ENCODE peak calls at places on chromosomes 12 and 14, in five cellular contexts. S is PC-3; G is H1; X is tibial artery; R is CD4-positive, alpha-beta memory T cell. D is an unnamed sample.

GRCh38 chr12:76762556-76762955 is 1.4 kb upstream of the ZDHHC17 start:
- DNase-seq in G (no peak), S (no peak), R (no peak), X (no peak), D (no peak)

GRCh38 chr12:40226652-40227051 is 1.9 kb downstream of the LRRK2 start:
- DNase-seq in S (peak), G (no peak), R (no peak), X (peak), D (no peak)

GRCh38 chr12:49507139-49507538 is 31.7 kb upstream of the KCNH3 start:
- DNase-seq in G (no peak), R (no peak), X (no peak), S (peak), D (no peak)

GRCh38 chr14:21087294-21088091 is 11.0 kb downstream of the ZNF219 start:
- DNase-seq in S (peak), X (no peak), R (peak), G (no peak), D (peak)

GRCh38 chr12:49671051-49671765 is 36.0 kb downstream of the FMNL3 start:
- DNase-seq in R (peak), G (no peak), S (no peak), X (no peak), D (peak)

GRCh38 chr12:29145372-29146170 is 3.5 kb upstream of the FAR2 start:
- DNase-seq in X (no peak), R (no peak), S (no peak), G (no peak), D (no peak)

GRCh38 chr12:51536159-51536558 is 54.9 kb upstream of the SCN8A start:
- DNase-seq in S (peak), X (no peak), R (no peak), G (no peak), D (no peak)

GRCh38 chr12:28424965-28425364 is 234.7 kb downstream of the CCDC91 start:
- DNase-seq in S (no peak), X (no peak), G (no peak), R (no peak), D (no peak)

GRCh38 chr12:65280306-65280705 is 1.8 kb downstream of the MSRB3 start:
- DNase-seq in G (no peak), R (no peak), X (no peak), S (no peak), D (no peak)

GRCh38 chr14:103448097-103448496 is 62.9 kb downstream of the MARK3 start:
- DNase-seq in X (no peak), R (no peak), S (peak), G (no peak), D (no peak)

GRCh38 chr14:63542231-63542999 is 762 bp downstream of the PPP2R5E start:
- DNase-seq in G (no peak), X (no peak), R (no peak), S (peak), D (no peak)

GRCh38 chr14:32307881-32308582 is 21.1 kb upstream of the AKAP6 start:
- DNase-seq in G (no peak), X (no peak), R (no peak), S (peak), D (no peak)

GRCh38 chr12:12642916-12643315 is 31.2 kb downstream of the CREBL2 start:
- DNase-seq in S (no peak), G (no peak), R (no peak), X (no peak), D (no peak)

GRCh38 chr12:43148711-43149110 is 403.3 kb downstream of the ADAMTS20 start:
- DNase-seq in R (no peak), G (no peak), S (no peak), X (no peak), D (no peak)

GRCh38 chr14:70641548-70642312 is at the start of gene TTC9:
- DNase-seq in G (no peak), X (no peak), S (peak), R (no peak), D (peak)

GRCh38 chr12:89882051-89882450 is 173.4 kb upstream of the ATP2B1 start:
- DNase-seq in X (no peak), G (no peak), S (no peak), R (no peak), D (no peak)

GRCh38 chr12:106997916-106998315 is 11.0 kb upstream of the MTERF2 start:
- DNase-seq in R (no peak), G (no peak), X (no peak), S (no peak), D (no peak)

GRCh38 chr12:91565246-91565645 is 382.6 kb upstream of the DCN start:
- DNase-seq in S (peak), G (no peak), X (no peak), R (no peak), D (no peak)

GRCh38 chr12:93173178-93173957 is 204.4 kb upstream of the NUDT4 start:
- DNase-seq in S (no peak), G (no peak), R (no peak), X (no peak), D (no peak)

GRCh38 chr12:102691773-102692555 is 211.6 kb upstream of the IGF1 start:
- DNase-seq in R (no peak), X (no peak), G (no peak), S (no peak), D (no peak)

GRCh38 chr12:132209654-132210222 is 65.5 kb downstream of the NOC4L start:
- DNase-seq in R (no peak), X (no peak), S (no peak), G (no peak), D (no peak)

GRCh38 chr12:112978163-112979081 is at the start of gene OAS2:
- DNase-seq in R (peak), S (peak), G (no peak), X (peak), D (peak)
- H3K4me3 ChIP-seq in R (peak), S (peak), G (no peak), X (peak), D (peak)

DNA sequence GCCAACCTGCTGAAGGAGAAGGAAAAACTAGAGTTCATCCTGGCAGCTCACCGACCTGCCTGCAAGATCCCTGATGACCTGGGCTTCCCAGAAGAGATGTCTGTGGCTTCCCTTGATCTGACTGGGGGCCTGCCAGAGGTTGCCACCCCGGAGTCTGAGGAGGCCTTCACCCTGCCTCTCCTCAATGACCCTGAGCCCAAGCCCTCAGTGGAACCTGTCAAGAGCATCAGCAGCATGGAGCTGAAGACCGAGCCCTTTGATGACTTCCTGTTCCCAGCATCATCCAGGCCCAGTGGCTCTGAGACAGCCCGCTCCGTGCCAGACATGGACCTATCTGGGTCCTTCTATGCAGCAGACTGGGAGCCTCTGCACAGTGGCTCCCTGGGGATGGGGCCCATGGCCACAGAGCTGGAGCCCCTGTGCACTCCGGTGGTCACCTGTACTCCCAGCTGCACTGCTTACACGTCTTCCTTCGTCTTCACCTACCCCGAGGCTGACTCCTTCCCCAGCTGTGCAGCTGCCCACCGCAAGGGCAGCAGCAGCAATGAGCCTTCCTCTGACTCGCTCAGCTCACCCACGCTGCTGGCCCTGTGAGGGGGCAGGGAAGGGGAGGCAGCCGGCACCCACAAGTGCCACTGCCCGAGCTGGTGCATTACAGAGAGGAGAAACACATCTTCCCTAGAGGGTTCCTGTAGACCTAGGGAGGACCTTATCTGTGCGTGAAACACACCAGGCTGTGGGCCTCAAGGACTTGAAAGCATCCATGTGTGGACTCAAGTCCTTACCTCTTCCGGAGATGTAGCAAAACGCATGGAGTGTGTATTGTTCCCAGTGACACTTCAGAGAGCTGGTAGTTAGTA is 2.4 kb downstream of the FOS start:
- DNase-seq in G (no peak), S (no peak), X (no peak), R (peak), D (peak)
- H3K4me3 ChIP-seq in G (peak), S (no peak), X (peak), R (no peak), D (no peak)

GRCh38 chr12:53696655-53697321 is 20.9 kb upstream of the ATP5MC2 start:
- DNase-seq in G (no peak), S (no peak), X (no peak), R (no peak), D (no peak)
- H3K4me3 ChIP-seq in G (peak), S (no peak), X (no peak), R (no peak), D (no peak)

DNA sequence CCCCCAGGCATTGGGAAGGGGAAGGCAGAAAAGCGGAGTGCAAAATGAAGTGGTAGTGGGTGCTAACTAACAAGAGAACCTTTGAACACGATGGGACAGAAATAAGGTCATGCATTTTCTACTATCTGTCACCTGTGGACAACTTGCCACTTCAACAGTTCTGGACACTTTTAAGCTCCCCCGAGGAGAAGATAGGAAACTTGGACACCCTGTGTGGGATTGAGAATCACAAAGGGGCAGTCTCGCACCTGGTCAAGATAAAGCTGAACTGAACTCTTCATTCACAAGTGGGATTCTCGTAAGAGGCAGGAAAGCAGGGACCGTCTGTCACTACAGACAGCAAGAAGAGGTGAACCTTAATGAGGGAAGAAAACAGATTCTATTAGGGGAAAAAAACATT is 51.6 kb downstream of the EIF2S3B start:
- DNase-seq in X (no peak), G (no peak), S (no peak), R (no peak), D (no peak)
- H3K4me3 ChIP-seq in X (no peak), G (no peak), S (no peak), R (no peak), D (peak)